ENCODE peak calls at places on chromosomes 16 and 17, in six cellular contexts. G is brain microvascular endothelial cell; W is ACHN; Y is stimulated activated CD8-positive, alpha-beta memory T cell treated with anti-CD3 and anti-CD28 coated beads, Interleukin-7, amount 100 ng/mL, for 24 hours; P is NCI-H1092; E is fibroblast of pulmonary artery. K is an unnamed sample.

GRCh38 chr16:68037820-68038597 is 14.9 kb downstream of the DUS2 start:
- DNase-seq in W (no peak), E (no peak), Y (no peak), G (no peak), P (no peak), K (no peak)

GRCh38 chr16:76345093-76345735 is 68.0 kb downstream of the CNTNAP4 start:
- DNase-seq in E (peak), P (no peak), W (no peak), Y (no peak), G (no peak), K (no peak)

GRCh38 chr16:17556276-17557052 is 85.7 kb upstream of the XYLT1 start:
- DNase-seq in Y (no peak), W (peak), E (peak), P (no peak), G (peak), K (peak)

GRCh38 chr17:30905742-30906100 is 317 bp downstream of the TEFM start:
- DNase-seq in Y (no peak), G (peak), E (peak), W (peak), P (no peak), K (no peak)

GRCh38 chr17:76868669-76869208 is 535 bp downstream of the MGAT5B start:
- DNase-seq in G (no peak), E (no peak), W (peak), P (no peak), Y (no peak), K (no peak)

GRCh38 chr17:74431568-74432483 is at the start of gene GPRC5C:
- DNase-seq in W (peak), Y (no peak), P (peak), G (no peak), E (peak), K (peak)

GRCh38 chr16:29993191-29993902 is 2.1 kb downstream of the HIRIP3 start:
- DNase-seq in P (no peak), Y (no peak), W (no peak), G (no peak), E (no peak), K (no peak)

GRCh38 chr17:75824591-75825518 is 19.3 kb downstream of the UNC13D start:
- DNase-seq in G (no peak), E (no peak), P (no peak), W (no peak), Y (no peak), K (no peak)

GRCh38 chr16:51753382-51753781 is 602.3 kb upstream of the SALL1 start:
- DNase-seq in G (no peak), W (no peak), E (no peak), Y (no peak), P (no peak), K (no peak)

GRCh38 chr16:88659160-88659559 is 3.7 kb downstream of the MVD start:
- DNase-seq in P (no peak), G (no peak), Y (no peak), W (no peak), E (no peak), K (no peak)

GRCh38 chr17:66508896-66509843 is 206.8 kb downstream of the PRKCA start:
- DNase-seq in G (peak), E (peak), Y (peak), P (peak), W (peak), K (no peak)

GRCh38 chr17:45973099-45973838 is 25.8 kb upstream of the STH start:
- DNase-seq in G (no peak), W (no peak), P (no peak), E (no peak), Y (no peak), K (no peak)

GRCh38 chr17:17305282-17305801 is 2.2 kb downstream of the NT5M start:
- DNase-seq in P (no peak), Y (no peak), G (no peak), E (no peak), W (no peak), K (no peak)

GRCh38 chr16:27778171-27778925 is 228.4 kb downstream of the KATNIP start:
- DNase-seq in W (no peak), P (no peak), Y (no peak), G (no peak), E (no peak), K (no peak)

GRCh38 chr17:73166731-73167581 is 2.1 kb downstream of the SSTR2 start:
- DNase-seq in Y (no peak), P (no peak), W (no peak), G (no peak), E (no peak), K (no peak)

GRCh38 chr17:9003355-9004131 is 17.8 kb upstream of the NTN1 start:
- DNase-seq in G (no peak), W (no peak), Y (no peak), E (no peak), P (no peak), K (no peak)

GRCh38 chr16:46763147-46763546 is 15.0 kb upstream of the MYLK3 start:
- DNase-seq in P (peak), E (peak), Y (no peak), G (no peak), W (no peak), K (no peak)

GRCh38 chr16:80924372-80924978 is 82.2 kb downstream of the CMC2 start:
- DNase-seq in Y (no peak), G (peak), P (no peak), W (no peak), E (peak), K (no peak)

GRCh38 chr16:67177743-67178699 is 5.7 kb downstream of the MATCAP1 start:
- DNase-seq in Y (no peak), G (no peak), E (peak), P (peak), W (peak), K (peak)

GRCh38 chr16:1541293-1542165 is 8.1 kb downstream of the TMEM204 start:
- DNase-seq in E (no peak), Y (no peak), W (no peak), G (no peak), P (no peak), K (no peak)

GRCh38 chr17:28901866-28902818 is 737 bp downstream of the DHRS13 start:
- DNase-seq in Y (peak), P (peak), W (peak), G (no peak), E (no peak), K (peak)

GRCh38 chr17:62631936-62632924 is 4.8 kb downstream of the MRC2 start:
- DNase-seq in P (no peak), G (no peak), Y (no peak), W (no peak), E (no peak), K (no peak)

GRCh38 chr17:16987830-16988601 is 16.1 kb upstream of the TNFRSF13B start:
- DNase-seq in Y (peak), E (peak), P (no peak), G (peak), W (peak), K (no peak)

GRCh38 chr17:73785466-73785865 is 141.2 kb upstream of the SDK2 start:
- DNase-seq in P (no peak), E (no peak), Y (no peak), G (no peak), W (no peak), K (no peak)

GRCh38 chr17:10618202-10618635 is 38.9 kb downstream of the MYH3 start:
- DNase-seq in W (peak), E (peak), P (no peak), G (peak), Y (peak), K (peak)

GRCh38 chr16:53901396-53901795 is 197.4 kb downstream of the FTO start:
- DNase-seq in Y (no peak), G (no peak), P (no peak), W (no peak), E (no peak), K (no peak)

GRCh38 chr17:30337393-30337999 is 3.6 kb upstream of the TMIGD1 start:
- DNase-seq in W (no peak), Y (no peak), E (no peak), G (no peak), P (no peak), K (no peak)

GRCh38 chr17:73639926-73640325 is 4.3 kb downstream of the SDK2 start:
- DNase-seq in P (peak), W (no peak), E (no peak), Y (no peak), G (no peak), K (no peak)

GRCh38 chr16:27239026-27239425 is 29.5 kb downstream of the NSMCE1 start:
- DNase-seq in E (no peak), Y (no peak), W (no peak), P (no peak), G (no peak), K (no peak)

GRCh38 chr17:12738624-12739023 is 50.7 kb upstream of the ARHGAP44 start:
- DNase-seq in G (no peak), P (no peak), W (no peak), Y (no peak), E (no peak), K (no peak)

GRCh38 chr17:9179602-9180001 is 158.3 kb downstream of the NTN1 start:
- DNase-seq in Y (no peak), E (no peak), G (no peak), P (no peak), W (no peak), K (no peak)

GRCh38 chr16:69166221-69166833 is 20.6 kb upstream of the SNTB2 start:
- DNase-seq in Y (peak), E (no peak), W (no peak), G (peak), P (no peak), K (no peak)

GRCh38 chr17:69105907-69106730 is 35.6 kb downstream of the ABCA6 start:
- DNase-seq in Y (no peak), P (no peak), E (no peak), W (no peak), G (no peak), K (no peak)

GRCh38 chr16:69413045-69413664 is 11.3 kb upstream of the CYB5B start:
- DNase-seq in Y (no peak), W (no peak), G (no peak), P (no peak), E (no peak), K (no peak)

GRCh38 chr17:82780195-82780594 is 28.3 kb downstream of the TBCD start:
- DNase-seq in Y (no peak), G (peak), W (no peak), E (no peak), P (no peak), K (no peak)